ENCODE peak calls at places on chromosome 5, in four cellular contexts. Y is endothelial cell of umbilical vein, M is hepatocyte, V is HCT116. J is an unnamed sample.

GRCh38 chr5:129670944-129671343 is 77.0 kb upstream of the MINAR2 start:
- DNase-seq in M (no peak), V (no peak), Y (peak), J (peak)

GRCh38 chr5:81393783-81394718 is at the start of gene ACOT12:
- DNase-seq in M (peak), Y (no peak), V (no peak), J (peak)

GRCh38 chr5:77748160-77748559 is 28.0 kb downstream of the TBCA start:
- DNase-seq in V (no peak), M (no peak), Y (no peak), J (no peak)

GRCh38 chr5:175162036-175162435 is 281.9 kb downstream of the DRD1 start:
- DNase-seq in Y (no peak), M (no peak), V (no peak), J (no peak)

GRCh38 chr5:39584921-39585320 is 160.1 kb upstream of the DAB2 start:
- DNase-seq in V (no peak), M (no peak), Y (peak), J (peak)

GRCh38 chr5:150783422-150783928 is 4.9 kb downstream of the SMIM3 start:
- DNase-seq in M (peak), Y (peak), V (peak), J (peak)

GRCh38 chr5:135719428-135720063 is 114.9 kb upstream of the SLC25A48 start:
- DNase-seq in V (no peak), M (no peak), Y (no peak), J (no peak)

GRCh38 chr5:37892571-37892970 is 52.7 kb upstream of the GDNF start:
- DNase-seq in V (no peak), M (peak), Y (no peak), J (no peak)

GRCh38 chr5:62284946-62285891 is 20.8 kb upstream of the KIF2A start:
- DNase-seq in Y (no peak), M (no peak), V (no peak), J (no peak)

DNA sequence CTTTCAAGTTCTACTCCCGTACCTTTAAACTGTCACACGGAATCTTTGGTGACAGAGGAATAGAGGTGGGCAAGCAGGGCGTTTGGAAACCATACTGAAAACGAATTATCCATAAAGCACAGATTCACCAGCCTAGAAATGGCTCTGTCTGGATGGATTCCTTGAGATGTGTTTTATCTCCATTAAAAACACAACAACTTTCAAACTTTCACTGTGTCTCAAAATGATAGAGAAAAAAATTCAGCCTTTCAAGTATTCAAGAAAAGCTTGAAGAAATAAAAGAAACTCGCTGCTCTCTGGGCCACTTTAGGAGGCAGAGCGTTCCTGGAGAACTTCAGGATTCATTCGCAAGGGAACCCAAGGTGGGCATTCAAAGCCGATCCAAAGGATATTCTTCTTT is 589 bp upstream of the THBS4 start:
- DNase-seq in Y (no peak), M (no peak), V (no peak), J (no peak)
- H3K4me3 ChIP-seq in Y (no peak), M (no peak), V (no peak), J (no peak)

GRCh38 chr5:126793097-126793496 is 16.2 kb downstream of the LMNB1 start:
- DNase-seq in Y (no peak), M (no peak), V (no peak), J (no peak)
- H3K4me2 ChIP-seq in Y (no peak), M (no peak), V (no peak), J (no peak)

GRCh38 chr5:42360641-42361320 is 62.5 kb upstream of the GHR start:
- DNase-seq in M (no peak), V (no peak), Y (no peak), J (no peak)
- H3K4me3 ChIP-seq in M (no peak), V (no peak), Y (no peak), J (no peak)

DNA sequence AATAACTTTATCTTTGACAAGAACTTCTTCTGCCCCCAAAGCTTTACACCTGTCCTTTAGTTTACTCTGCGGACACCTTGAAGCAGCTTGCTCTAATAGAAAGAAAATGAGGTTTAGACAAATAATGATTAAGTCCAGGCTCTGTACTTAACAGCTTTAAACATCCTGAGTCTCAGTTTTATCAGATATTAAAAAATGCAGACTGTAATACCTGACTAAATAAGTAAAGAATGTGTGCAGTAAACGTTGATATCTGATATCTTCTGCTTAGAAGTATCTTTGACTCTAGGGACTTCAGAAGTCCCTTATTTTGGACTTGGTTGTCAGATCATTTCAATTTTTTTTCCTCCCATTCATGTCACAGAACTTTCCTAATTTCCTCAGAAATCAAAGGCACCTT is 1060.4 kb downstream of the CDH12 start:
- DNase-seq in M (no peak), Y (no peak), V (no peak), J (no peak)
- H3K4me2 ChIP-seq in M (no peak), Y (no peak), V (no peak), J (no peak)